ENCODE peak calls at places on chromosome 6, in eight cellular contexts. One of them, this sample, is unnamed. For H3K9me3, the result is how much of the 10 kb centered on the place peaks cover.

GRCh38 chr6:34709386-34709785 is 12.8 kb upstream of the ILRUN start:
- DNase-seq in effector memory CD4-positive, alpha-beta T cell: no peak
- DNase-seq in breast epithelium: peak
- DNase-seq in spleen: peak
- DNase-seq in fibroblast of lung: peak
- DNase-seq in CD8-positive, alpha-beta memory T cell: no peak
- DNase-seq in suprapubic skin: no peak
- DNase-seq in cardiac muscle cell: peak
- DNase-seq in this sample: no peak

GRCh38 chr6:95087394-95088097 is 489.8 kb upstream of the MANEA start:
- DNase-seq in effector memory CD4-positive, alpha-beta T cell: no peak
- DNase-seq in breast epithelium: no peak
- DNase-seq in spleen: no peak
- DNase-seq in fibroblast of lung: peak
- DNase-seq in CD8-positive, alpha-beta memory T cell: no peak
- DNase-seq in suprapubic skin: no peak
- DNase-seq in cardiac muscle cell: peak
- DNase-seq in this sample: no peak

GRCh38 chr6:36169023-36170007 is 27.2 kb upstream of the BRPF3 start:
- DNase-seq in effector memory CD4-positive, alpha-beta T cell: no peak
- DNase-seq in breast epithelium: no peak
- DNase-seq in spleen: no peak
- DNase-seq in fibroblast of lung: no peak
- DNase-seq in CD8-positive, alpha-beta memory T cell: no peak
- DNase-seq in suprapubic skin: no peak
- DNase-seq in cardiac muscle cell: no peak
- DNase-seq in this sample: no peak

GRCh38 chr6:85465762-85466161 is 15.9 kb downstream of the NT5E start:
- DNase-seq in effector memory CD4-positive, alpha-beta T cell: no peak
- DNase-seq in breast epithelium: no peak
- DNase-seq in spleen: no peak
- DNase-seq in fibroblast of lung: no peak
- DNase-seq in CD8-positive, alpha-beta memory T cell: no peak
- DNase-seq in suprapubic skin: no peak
- DNase-seq in cardiac muscle cell: no peak
- DNase-seq in this sample: no peak

GRCh38 chr6:157527471-157527907 is 146.5 kb downstream of the ZDHHC14 start:
- DNase-seq in effector memory CD4-positive, alpha-beta T cell: no peak
- DNase-seq in breast epithelium: no peak
- DNase-seq in spleen: no peak
- DNase-seq in fibroblast of lung: peak
- DNase-seq in CD8-positive, alpha-beta memory T cell: no peak
- DNase-seq in suprapubic skin: no peak
- DNase-seq in cardiac muscle cell: peak
- DNase-seq in this sample: peak

GRCh38 chr6:152151930-152152329 is 344.4 kb downstream of the ESR1 start:
- DNase-seq in effector memory CD4-positive, alpha-beta T cell: no peak
- DNase-seq in breast epithelium: no peak
- DNase-seq in spleen: no peak
- DNase-seq in fibroblast of lung: no peak
- DNase-seq in CD8-positive, alpha-beta memory T cell: no peak
- DNase-seq in suprapubic skin: no peak
- DNase-seq in cardiac muscle cell: no peak
- DNase-seq in this sample: no peak

GRCh38 chr6:35368038-35368887 is 25.9 kb downstream of the PPARD start:
- DNase-seq in effector memory CD4-positive, alpha-beta T cell: no peak
- DNase-seq in breast epithelium: no peak
- DNase-seq in spleen: no peak
- DNase-seq in fibroblast of lung: no peak
- DNase-seq in CD8-positive, alpha-beta memory T cell: no peak
- DNase-seq in suprapubic skin: no peak
- DNase-seq in cardiac muscle cell: peak
- DNase-seq in this sample: peak

GRCh38 chr6:28892525-28892924 is 31.3 kb downstream of the TRIM27 start:
- DNase-seq in effector memory CD4-positive, alpha-beta T cell: no peak
- DNase-seq in breast epithelium: no peak
- DNase-seq in spleen: no peak
- DNase-seq in fibroblast of lung: no peak
- DNase-seq in CD8-positive, alpha-beta memory T cell: no peak
- DNase-seq in suprapubic skin: no peak
- DNase-seq in cardiac muscle cell: no peak
- DNase-seq in this sample: no peak

GRCh38 chr6:16236648-16237199 is 1.7 kb upstream of the GMPR start:
- DNase-seq in effector memory CD4-positive, alpha-beta T cell: no peak
- DNase-seq in breast epithelium: peak
- DNase-seq in spleen: peak
- DNase-seq in fibroblast of lung: peak
- DNase-seq in CD8-positive, alpha-beta memory T cell: no peak
- DNase-seq in suprapubic skin: no peak
- DNase-seq in cardiac muscle cell: peak
- DNase-seq in this sample: peak

GRCh38 chr6:1787894-1788293 is 178.2 kb downstream of the FOXC1 start:
- DNase-seq in effector memory CD4-positive, alpha-beta T cell: no peak
- DNase-seq in breast epithelium: no peak
- DNase-seq in spleen: no peak
- DNase-seq in fibroblast of lung: peak
- DNase-seq in CD8-positive, alpha-beta memory T cell: no peak
- DNase-seq in suprapubic skin: no peak
- DNase-seq in cardiac muscle cell: peak
- DNase-seq in this sample: no peak

GRCh38 chr6:138512615-138513014 is 13.3 kb upstream of the NHSL1 start:
- DNase-seq in effector memory CD4-positive, alpha-beta T cell: no peak
- DNase-seq in breast epithelium: no peak
- DNase-seq in spleen: no peak
- DNase-seq in fibroblast of lung: no peak
- DNase-seq in CD8-positive, alpha-beta memory T cell: no peak
- DNase-seq in suprapubic skin: no peak
- DNase-seq in cardiac muscle cell: no peak
- DNase-seq in this sample: no peak

GRCh38 chr6:2102316-2102883 is 143.0 kb downstream of the GMDS start:
- DNase-seq in effector memory CD4-positive, alpha-beta T cell: no peak
- DNase-seq in breast epithelium: no peak
- DNase-seq in spleen: no peak
- DNase-seq in fibroblast of lung: peak
- DNase-seq in CD8-positive, alpha-beta memory T cell: no peak
- DNase-seq in suprapubic skin: no peak
- DNase-seq in cardiac muscle cell: peak
- DNase-seq in this sample: no peak

GRCh38 chr6:21596379-21597242 is 3.1 kb downstream of the SOX4 start:
- DNase-seq in effector memory CD4-positive, alpha-beta T cell: no peak
- DNase-seq in breast epithelium: peak
- DNase-seq in spleen: peak
- DNase-seq in fibroblast of lung: peak
- DNase-seq in CD8-positive, alpha-beta memory T cell: no peak
- DNase-seq in suprapubic skin: peak
- DNase-seq in cardiac muscle cell: peak
- DNase-seq in this sample: peak

GRCh38 chr6:70638468-70638867 is 29.2 kb upstream of the SMAP1 start:
- DNase-seq in effector memory CD4-positive, alpha-beta T cell: no peak
- DNase-seq in breast epithelium: no peak
- DNase-seq in spleen: no peak
- DNase-seq in fibroblast of lung: no peak
- DNase-seq in CD8-positive, alpha-beta memory T cell: no peak
- DNase-seq in suprapubic skin: no peak
- DNase-seq in cardiac muscle cell: no peak
- DNase-seq in this sample: no peak

GRCh38 chr6:15623282-15624116 is 39.3 kb downstream of the DTNBP1 start:
- DNase-seq in effector memory CD4-positive, alpha-beta T cell: no peak
- DNase-seq in breast epithelium: no peak
- DNase-seq in spleen: no peak
- DNase-seq in fibroblast of lung: peak
- DNase-seq in CD8-positive, alpha-beta memory T cell: no peak
- DNase-seq in suprapubic skin: no peak
- DNase-seq in cardiac muscle cell: peak
- DNase-seq in this sample: peak

GRCh38 chr6:124859366-124859765 is 102.9 kb upstream of the RNF217 start:
- DNase-seq in effector memory CD4-positive, alpha-beta T cell: no peak
- DNase-seq in breast epithelium: no peak
- DNase-seq in spleen: no peak
- DNase-seq in fibroblast of lung: no peak
- DNase-seq in CD8-positive, alpha-beta memory T cell: no peak
- DNase-seq in suprapubic skin: no peak
- DNase-seq in cardiac muscle cell: no peak
- DNase-seq in this sample: no peak

GRCh38 chr6:21666200-21666671 is 72.7 kb downstream of the SOX4 start:
- DNase-seq in effector memory CD4-positive, alpha-beta T cell: no peak
- DNase-seq in breast epithelium: peak
- DNase-seq in spleen: peak
- DNase-seq in fibroblast of lung: no peak
- DNase-seq in CD8-positive, alpha-beta memory T cell: no peak
- DNase-seq in suprapubic skin: no peak
- DNase-seq in cardiac muscle cell: peak
- DNase-seq in this sample: no peak

GRCh38 chr6:142304241-142304640 is 2.4 kb downstream of the ADGRG6 start:
- DNase-seq in effector memory CD4-positive, alpha-beta T cell: no peak
- DNase-seq in breast epithelium: no peak
- DNase-seq in spleen: no peak
- DNase-seq in fibroblast of lung: peak
- DNase-seq in CD8-positive, alpha-beta memory T cell: no peak
- DNase-seq in suprapubic skin: no peak
- DNase-seq in cardiac muscle cell: no peak
- DNase-seq in this sample: no peak

GRCh38 chr6:98984102-98984501 is 36.4 kb upstream of the FBXL4 start:
- DNase-seq in effector memory CD4-positive, alpha-beta T cell: no peak
- DNase-seq in breast epithelium: no peak
- DNase-seq in spleen: no peak
- DNase-seq in fibroblast of lung: no peak
- DNase-seq in CD8-positive, alpha-beta memory T cell: no peak
- DNase-seq in suprapubic skin: no peak
- DNase-seq in cardiac muscle cell: no peak
- DNase-seq in this sample: peak

GRCh38 chr6:20028143-20028542 is 184.1 kb downstream of the MBOAT1 start:
- DNase-seq in effector memory CD4-positive, alpha-beta T cell: no peak
- DNase-seq in breast epithelium: no peak
- DNase-seq in spleen: no peak
- DNase-seq in fibroblast of lung: no peak
- DNase-seq in CD8-positive, alpha-beta memory T cell: no peak
- DNase-seq in suprapubic skin: no peak
- DNase-seq in cardiac muscle cell: no peak
- DNase-seq in this sample: peak

GRCh38 chr6:391559-392440 is at the start of gene IRF4:
- DNase-seq in effector memory CD4-positive, alpha-beta T cell: no peak
- DNase-seq in breast epithelium: no peak
- DNase-seq in spleen: peak
- DNase-seq in fibroblast of lung: no peak
- DNase-seq in CD8-positive, alpha-beta memory T cell: no peak
- DNase-seq in suprapubic skin: peak
- DNase-seq in cardiac muscle cell: no peak
- DNase-seq in this sample: no peak

GRCh38 chr6:85449388-85449817 is 480 bp upstream of the NT5E start:
- DNase-seq in effector memory CD4-positive, alpha-beta T cell: no peak
- DNase-seq in breast epithelium: no peak
- DNase-seq in spleen: peak
- DNase-seq in fibroblast of lung: peak
- DNase-seq in CD8-positive, alpha-beta memory T cell: peak
- DNase-seq in suprapubic skin: no peak
- DNase-seq in cardiac muscle cell: peak
- DNase-seq in this sample: peak

GRCh38 chr6:170037541-170038250 is 253.2 kb downstream of the DLL1 start:
- DNase-seq in effector memory CD4-positive, alpha-beta T cell: no peak
- DNase-seq in breast epithelium: no peak
- DNase-seq in spleen: peak
- DNase-seq in fibroblast of lung: peak
- DNase-seq in CD8-positive, alpha-beta memory T cell: no peak
- DNase-seq in suprapubic skin: peak
- DNase-seq in cardiac muscle cell: peak
- DNase-seq in this sample: peak

GRCh38 chr6:170039156-170040114 is 251.4 kb downstream of the DLL1 start:
- DNase-seq in effector memory CD4-positive, alpha-beta T cell: no peak
- DNase-seq in breast epithelium: no peak
- DNase-seq in spleen: peak
- DNase-seq in fibroblast of lung: no peak
- DNase-seq in CD8-positive, alpha-beta memory T cell: no peak
- DNase-seq in suprapubic skin: peak
- DNase-seq in cardiac muscle cell: no peak
- DNase-seq in this sample: no peak

GRCh38 chr6:170038251-170038650 is 252.6 kb downstream of the DLL1 start:
- DNase-seq in effector memory CD4-positive, alpha-beta T cell: no peak
- DNase-seq in breast epithelium: no peak
- DNase-seq in spleen: peak
- DNase-seq in fibroblast of lung: no peak
- DNase-seq in CD8-positive, alpha-beta memory T cell: no peak
- DNase-seq in suprapubic skin: peak
- DNase-seq in cardiac muscle cell: no peak
- DNase-seq in this sample: peak

GRCh38 chr6:170040115-170040500 is 250.8 kb downstream of the DLL1 start:
- DNase-seq in effector memory CD4-positive, alpha-beta T cell: no peak
- DNase-seq in breast epithelium: no peak
- DNase-seq in spleen: peak
- DNase-seq in fibroblast of lung: no peak
- DNase-seq in CD8-positive, alpha-beta memory T cell: no peak
- DNase-seq in suprapubic skin: peak
- DNase-seq in cardiac muscle cell: no peak
- DNase-seq in this sample: no peak

GRCh38 chr6:170038717-170039116 is 252.2 kb downstream of the DLL1 start:
- DNase-seq in effector memory CD4-positive, alpha-beta T cell: no peak
- DNase-seq in breast epithelium: no peak
- DNase-seq in spleen: peak
- DNase-seq in fibroblast of lung: no peak
- DNase-seq in CD8-positive, alpha-beta memory T cell: no peak
- DNase-seq in suprapubic skin: peak
- DNase-seq in cardiac muscle cell: no peak
- DNase-seq in this sample: no peak
- H3K9me3 ChIP-seq in effector memory CD4-positive, alpha-beta T cell: under half
- H3K9me3 ChIP-seq in breast epithelium: under half
- H3K9me3 ChIP-seq in spleen: under half
- H3K9me3 ChIP-seq in fibroblast of lung: under half
- H3K9me3 ChIP-seq in CD8-positive, alpha-beta memory T cell: under half
- H3K9me3 ChIP-seq in suprapubic skin: under half
- H3K9me3 ChIP-seq in cardiac muscle cell: under half
- H3K9me3 ChIP-seq in this sample: under half

GRCh38 chr6:82246370-82246769 is 1.2 kb downstream of the IBTK start:
- DNase-seq in effector memory CD4-positive, alpha-beta T cell: no peak
- DNase-seq in breast epithelium: no peak
- DNase-seq in spleen: no peak
- DNase-seq in fibroblast of lung: no peak
- DNase-seq in CD8-positive, alpha-beta memory T cell: no peak
- DNase-seq in suprapubic skin: no peak
- DNase-seq in cardiac muscle cell: no peak
- DNase-seq in this sample: no peak
- H3K4me3 ChIP-seq in effector memory CD4-positive, alpha-beta T cell: peak
- H3K4me3 ChIP-seq in breast epithelium: peak
- H3K4me3 ChIP-seq in spleen: peak
- H3K4me3 ChIP-seq in fibroblast of lung: peak
- H3K4me3 ChIP-seq in CD8-positive, alpha-beta memory T cell: peak
- H3K4me3 ChIP-seq in suprapubic skin: peak
- H3K4me3 ChIP-seq in cardiac muscle cell: peak
- H3K4me3 ChIP-seq in this sample: no peak

GRCh38 chr6:65908065-65908464 is 201.0 kb upstream of the EYS start:
- DNase-seq in effector memory CD4-positive, alpha-beta T cell: no peak
- DNase-seq in breast epithelium: no peak
- DNase-seq in spleen: no peak
- DNase-seq in fibroblast of lung: no peak
- DNase-seq in CD8-positive, alpha-beta memory T cell: no peak
- DNase-seq in suprapubic skin: no peak
- DNase-seq in cardiac muscle cell: no peak
- DNase-seq in this sample: no peak
- H3K9me3 ChIP-seq in effector memory CD4-positive, alpha-beta T cell: under half
- H3K9me3 ChIP-seq in breast epithelium: under half
- H3K9me3 ChIP-seq in spleen: under half
- H3K9me3 ChIP-seq in fibroblast of lung: under half
- H3K9me3 ChIP-seq in CD8-positive, alpha-beta memory T cell: under half
- H3K9me3 ChIP-seq in suprapubic skin: under half
- H3K9me3 ChIP-seq in cardiac muscle cell: under half
- H3K9me3 ChIP-seq in this sample: under half

GRCh38 chr6:90993771-90994170 is 406.9 kb upstream of the MAP3K7 start:
- DNase-seq in effector memory CD4-positive, alpha-beta T cell: no peak
- DNase-seq in breast epithelium: no peak
- DNase-seq in spleen: no peak
- DNase-seq in fibroblast of lung: no peak
- DNase-seq in CD8-positive, alpha-beta memory T cell: no peak
- DNase-seq in suprapubic skin: no peak
- DNase-seq in cardiac muscle cell: no peak
- DNase-seq in this sample: no peak

GRCh38 chr6:90989763-90990162 is 402.9 kb upstream of the MAP3K7 start:
- DNase-seq in effector memory CD4-positive, alpha-beta T cell: no peak
- DNase-seq in breast epithelium: no peak
- DNase-seq in spleen: no peak
- DNase-seq in fibroblast of lung: no peak
- DNase-seq in CD8-positive, alpha-beta memory T cell: no peak
- DNase-seq in suprapubic skin: no peak
- DNase-seq in cardiac muscle cell: no peak
- DNase-seq in this sample: no peak
- H3K4me3 ChIP-seq in effector memory CD4-positive, alpha-beta T cell: no peak
- H3K4me3 ChIP-seq in breast epithelium: no peak
- H3K4me3 ChIP-seq in spleen: no peak
- H3K4me3 ChIP-seq in fibroblast of lung: no peak
- H3K4me3 ChIP-seq in CD8-positive, alpha-beta memory T cell: no peak
- H3K4me3 ChIP-seq in suprapubic skin: no peak
- H3K4me3 ChIP-seq in cardiac muscle cell: no peak
- H3K4me3 ChIP-seq in this sample: no peak